ENCODE peak calls at places on chromosome 16, in four cellular contexts. F is heart right ventricle, N is OCI-LY7, J is colonic mucosa. E is an unnamed sample. For H3K4me1, the result is how much of the 10 kb centered on the place peaks cover.

GRCh38 chr16:9061358-9061813 is 30.1 kb upstream of the HAPSTR1 start:
- DNase-seq in F (peak), J (no peak), N (peak), E (no peak)

GRCh38 chr16:68311316-68311620 is 449 bp downstream of the PRMT7 start:
- DNase-seq in F (no peak), J (no peak), N (no peak), E (no peak)

GRCh38 chr16:84810518-84811273 is 9.1 kb upstream of the CRISPLD2 start:
- DNase-seq in N (no peak), F (no peak), J (no peak), E (no peak)

GRCh38 chr16:23333034-23333579 is 31.0 kb downstream of the SCNN1B start:
- DNase-seq in J (no peak), N (no peak), F (no peak), E (no peak)

GRCh38 chr16:52386694-52387093 is 160.2 kb downstream of the TOX3 start:
- DNase-seq in F (no peak), N (no peak), J (no peak), E (no peak)

GRCh38 chr16:49345829-49346228 is 27.8 kb upstream of the C16orf78 start:
- DNase-seq in J (no peak), N (peak), F (no peak), E (no peak)

GRCh38 chr16:17474037-17474436 is 3.3 kb upstream of the XYLT1 start:
- DNase-seq in N (no peak), F (no peak), J (no peak), E (peak)

GRCh38 chr16:31860508-31860907 is 13.1 kb upstream of the ZNF267 start:
- DNase-seq in F (no peak), J (no peak), N (no peak), E (no peak)

GRCh38 chr16:57091990-57092785 is at the start of gene CPNE2:
- DNase-seq in J (peak), N (peak), F (peak), E (peak)

GRCh38 chr16:152141-153128 is at the start of gene HBZ:
- DNase-seq in N (no peak), F (no peak), J (no peak), E (no peak)

GRCh38 chr16:7086842-7087616 is 245.6 kb upstream of the RBFOX1 start:
- DNase-seq in F (peak), J (peak), N (no peak), E (no peak)

GRCh38 chr16:8863594-8864424 is 5.0 kb downstream of the CARHSP1 start:
- DNase-seq in F (no peak), N (no peak), J (peak), E (no peak)

GRCh38 chr16:2955438-2955778 is 8.7 kb upstream of the KREMEN2 start:
- DNase-seq in N (no peak), J (no peak), F (no peak), E (no peak)

GRCh38 chr16:17382949-17383348 is 87.8 kb downstream of the XYLT1 start:
- DNase-seq in J (no peak), N (no peak), F (no peak), E (no peak)

GRCh38 chr16:57132470-57132869 is 40.1 kb downstream of the CPNE2 start:
- DNase-seq in J (peak), F (no peak), N (no peak), E (no peak)

GRCh38 chr16:29909398-29909797 is 9.1 kb downstream of the ASPHD1 start:
- DNase-seq in N (no peak), F (no peak), J (no peak), E (no peak)

GRCh38 chr16:55453909-55454308 is 25.1 kb upstream of the MMP2 start:
- DNase-seq in J (no peak), F (no peak), N (no peak), E (no peak)

GRCh38 chr16:67968440-67969285 is at the start of gene SLC12A4:
- DNase-seq in N (peak), F (peak), J (peak), E (peak)

GRCh38 chr16:69691980-69692911 is 34.1 kb downstream of the NQO1 start:
- DNase-seq in N (peak), F (no peak), J (no peak), E (no peak)

GRCh38 chr16:69201787-69202186 is 14.8 kb downstream of the SNTB2 start:
- DNase-seq in F (no peak), J (peak), N (no peak), E (no peak)

GRCh38 chr16:81319221-81319912 is 4.6 kb downstream of the GAN start:
- DNase-seq in J (no peak), N (no peak), F (no peak), E (no peak)

GRCh38 chr16:1991135-1991551 is 1.4 kb downstream of the SYNGR3 start:
- DNase-seq in N (peak), F (no peak), J (peak), E (no peak)

GRCh38 chr16:22050963-22051362 is 41.4 kb upstream of the VWA3A start:
- DNase-seq in N (no peak), F (no peak), J (no peak), E (no peak)

GRCh38 chr16:5072334-5073278 is 963 bp downstream of the ALG1 start:
- DNase-seq in J (no peak), N (no peak), F (no peak), E (no peak)

GRCh38 chr16:21001262-21001661 is 100.7 kb downstream of the LYRM1 start:
- DNase-seq in F (no peak), N (peak), J (peak), E (no peak)

GRCh38 chr16:76816475-76816874 is 374.5 kb upstream of the MON1B start:
- DNase-seq in N (no peak), J (no peak), F (no peak), E (no peak)

GRCh38 chr16:1188781-1189189 is 35.9 kb downstream of the CACNA1H start:
- DNase-seq in J (peak), N (peak), F (peak), E (peak)

DNA sequence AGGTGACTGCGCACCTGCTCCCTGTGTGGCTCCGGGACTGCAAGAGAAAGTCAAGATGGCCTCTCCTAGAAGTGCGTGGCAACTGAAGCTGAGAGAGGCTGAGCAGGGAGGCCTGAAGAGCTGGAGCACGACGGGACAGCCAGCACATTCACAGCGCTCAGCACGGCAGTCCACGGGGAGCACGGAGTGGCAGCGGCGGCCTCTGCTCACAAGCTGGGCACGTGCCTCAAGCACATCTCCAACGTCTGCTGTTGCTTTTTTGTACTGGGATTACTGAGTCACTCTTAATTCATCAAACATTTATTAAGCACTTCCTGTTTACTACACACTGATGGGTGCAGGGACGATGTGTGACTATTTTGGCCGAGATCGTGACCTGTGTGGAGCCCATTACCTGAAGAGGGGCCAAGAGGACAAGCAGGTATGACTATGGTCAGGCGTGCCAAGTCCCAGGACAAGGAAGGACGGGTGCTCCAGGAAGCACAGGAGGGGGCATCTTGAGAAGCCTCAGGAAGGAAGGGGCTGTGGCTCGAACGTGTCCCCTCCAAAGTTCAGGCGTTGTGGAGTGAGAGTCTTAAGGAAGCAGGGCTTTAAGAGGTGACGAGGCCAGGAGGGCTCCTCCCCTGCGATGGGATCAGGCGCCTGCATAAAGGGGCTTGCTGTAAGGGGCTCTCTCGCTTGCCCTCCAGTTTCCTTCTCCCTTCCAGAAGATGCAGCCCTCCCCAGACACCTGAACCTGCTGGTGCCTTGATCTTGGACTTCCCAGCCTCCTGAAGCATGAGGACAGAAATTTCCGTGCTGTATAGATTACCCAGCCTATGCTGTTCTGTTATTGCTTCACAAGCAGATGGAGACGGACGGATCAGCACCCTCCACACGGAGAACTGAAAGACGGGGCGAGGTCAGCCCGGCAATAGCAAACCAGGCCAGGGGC is 105.8 kb downstream of the ADCY9 start:
- DNase-seq in J (no peak), F (no peak), N (no peak), E (no peak)
- H3K27ac ChIP-seq in J (no peak), F (no peak), N (no peak), E (no peak)

GRCh38 chr16:19697756-19698318 is 20.2 kb downstream of the KNOP1 start:
- DNase-seq in F (no peak), J (peak), N (no peak), E (no peak)

GRCh38 chr16:19699472-19699871 is 18.6 kb downstream of the KNOP1 start:
- DNase-seq in N (no peak), J (no peak), F (no peak), E (no peak)

GRCh38 chr16:19698480-19699465 is 19.3 kb downstream of the KNOP1 start:
- DNase-seq in J (no peak), F (no peak), N (no peak), E (no peak)

GRCh38 chr16:19701091-19701490 is 16.9 kb downstream of the KNOP1 start:
- DNase-seq in N (no peak), F (no peak), J (no peak), E (no peak)

DNA sequence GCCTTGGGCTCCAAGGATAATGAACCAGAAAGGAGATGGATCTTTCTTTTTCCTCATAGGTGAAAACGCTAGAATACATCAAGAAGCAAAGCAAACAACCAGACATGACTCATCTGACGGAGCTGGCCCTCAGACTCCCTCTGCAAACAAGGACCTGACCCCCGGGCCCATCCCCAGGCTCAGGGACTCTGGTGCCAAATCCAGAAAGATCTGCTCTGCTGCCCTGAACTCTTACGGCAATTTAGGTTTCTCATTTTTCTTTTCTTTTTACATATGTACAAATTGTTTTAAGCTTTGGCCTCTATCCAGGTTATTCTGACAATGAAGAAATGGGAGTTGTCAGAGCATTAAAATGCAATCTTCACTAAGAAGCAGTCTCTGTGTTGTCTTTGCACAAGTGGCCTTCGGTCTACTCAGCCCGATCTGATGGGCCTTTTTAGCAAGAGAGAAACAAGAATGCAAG is 17.7 kb downstream of the KNOP1 start:
- DNase-seq in N (no peak), F (no peak), J (peak), E (peak)
- H3K4me1 ChIP-seq in N (under half), F (half or more), J (under half), E (under half)

GRCh38 chr16:10202650-10203049 is 20.4 kb upstream of the GRIN2A start:
- DNase-seq in N (no peak), J (no peak), F (no peak), E (no peak)
- TF ChIP-seq CTCF in N (peak), J (no peak), F (no peak), E (no peak)

GRCh38 chr16:88430185-88430523 is 22.9 kb upstream of the ZFPM1 start:
- DNase-seq in N (no peak), J (no peak), F (peak), E (no peak)
- H3K27ac ChIP-seq in N (no peak), J (no peak), F (peak), E (peak)

DNA sequence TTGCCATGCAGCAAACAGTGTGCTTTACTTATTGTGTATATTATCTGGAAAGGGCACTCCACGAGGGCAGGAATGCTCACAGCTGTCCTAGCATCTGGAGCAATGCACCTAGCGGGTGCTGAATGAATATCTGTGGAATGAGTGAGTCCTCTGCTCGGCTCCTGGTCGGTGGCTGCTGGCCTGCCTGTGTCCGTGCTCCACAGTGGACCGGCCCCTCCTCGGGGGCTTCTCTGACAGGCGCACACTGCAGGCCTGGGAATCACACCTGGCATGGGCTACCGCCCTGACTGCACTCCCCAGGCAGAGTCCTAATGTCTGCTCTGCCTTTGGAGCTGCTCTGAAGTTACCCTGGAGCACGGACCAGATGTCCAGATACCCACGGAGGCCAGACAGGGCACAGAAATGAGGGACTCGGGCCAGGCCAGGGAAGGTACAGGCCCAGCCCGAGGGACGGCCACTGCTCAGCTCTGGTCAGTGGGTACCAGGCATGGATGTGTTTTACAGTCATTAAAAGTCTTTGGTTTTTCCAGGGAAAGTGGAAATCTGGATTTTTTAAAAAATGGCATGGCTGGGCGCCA is 21.1 kb upstream of the AKTIP start:
- DNase-seq in F (no peak), N (no peak), J (no peak), E (no peak)
- H3K4me1 ChIP-seq in F (under half), N (under half), J (under half), E (under half)

E was measured in ovary.